ENCODE peak calls at places on chromosomes 7 and 10, in four cellular contexts. R, G, B and I are unnamed samples.

GRCh38 chr10:117184821-117185220 is 12.5 kb upstream of the KCNK18 start:
- DNase-seq in R (no peak), G (no peak), B (no peak), I (no peak)

GRCh38 chr10:123570898-123571515 is 95.1 kb upstream of the GPR26 start:
- DNase-seq in R (no peak), B (no peak), G (no peak), I (no peak)

GRCh38 chr7:151094675-151095074 is 8.4 kb downstream of the AGAP3 start:
- DNase-seq in R (no peak), B (no peak), G (no peak), I (no peak)

GRCh38 chr7:2698581-2699288 is 10.7 kb downstream of the AMZ1 start:
- DNase-seq in B (no peak), R (peak), G (peak), I (peak)

GRCh38 chr7:107494315-107494751 is 24.5 kb downstream of the GPR22 start:
- DNase-seq in R (no peak), G (no peak), B (no peak), I (no peak)

GRCh38 chr10:63396123-63396719 is 69.6 kb downstream of the JMJD1C start:
- DNase-seq in G (no peak), B (no peak), R (no peak), I (no peak)

GRCh38 chr7:121994625-121995410 is 121.9 kb downstream of the PTPRZ1 start:
- DNase-seq in G (peak), R (no peak), B (no peak), I (peak)

GRCh38 chr10:133157662-133158436 is 2.2 kb upstream of the KNDC1 start:
- DNase-seq in G (no peak), R (no peak), B (no peak), I (no peak)

GRCh38 chr10:118447478-118447877 is 105.4 kb upstream of the FAM204A start:
- DNase-seq in B (no peak), G (no peak), R (no peak), I (no peak)

GRCh38 chr7:70525991-70526390 is 606.0 kb upstream of the GALNT17 start:
- DNase-seq in R (no peak), G (no peak), B (no peak), I (no peak)

GRCh38 chr10:98323221-98324164 is 55.5 kb upstream of the LOXL4 start:
- DNase-seq in B (no peak), R (no peak), G (peak), I (peak)

GRCh38 chr10:100653957-100654834 is 91.2 kb upstream of the PAX2 start:
- DNase-seq in G (peak), B (no peak), R (no peak), I (peak)

GRCh38 chr7:32506266-32507054 is 11.2 kb downstream of the AVL9 start:
- DNase-seq in B (no peak), R (no peak), G (peak), I (peak)

GRCh38 chr10:80279146-80279545 is 10.3 kb downstream of the MAT1A start:
- DNase-seq in R (no peak), B (no peak), G (no peak), I (no peak)

GRCh38 chr10:593901-594457 is 95.5 kb downstream of the DIP2C start:
- DNase-seq in R (no peak), B (peak), G (no peak), I (no peak)

GRCh38 chr7:81234896-81235295 is 316.0 kb upstream of the SEMA3C start:
- DNase-seq in B (no peak), G (no peak), R (no peak), I (no peak)

GRCh38 chr7:158424531-158424930 is 163.1 kb downstream of the PTPRN2 start:
- DNase-seq in R (no peak), G (no peak), B (no peak), I (no peak)

GRCh38 chr10:78763651-78764395 is 304.9 kb upstream of the ZMIZ1 start:
- DNase-seq in R (no peak), G (peak), B (no peak), I (peak)

GRCh38 chr7:27181176-27181520 is 3.9 kb downstream of the HOXA11 start:
- DNase-seq in R (no peak), B (no peak), G (no peak), I (no peak)

GRCh38 chr7:132650498-132650897 is 74.2 kb upstream of the PLXNA4 start:
- DNase-seq in G (no peak), R (no peak), B (no peak), I (no peak)

GRCh38 chr7:107078517-107078966 is 34.0 kb downstream of the PRKAR2B start:
- DNase-seq in R (no peak), B (no peak), G (no peak), I (no peak)

GRCh38 chr7:109956916-109957315 is 1134.0 kb upstream of the LRRN3 start:
- DNase-seq in B (no peak), G (no peak), R (no peak), I (no peak)

GRCh38 chr7:99975782-99976521 is at the start of gene AZGP1:
- DNase-seq in G (no peak), R (no peak), B (peak), I (no peak)

GRCh38 chr7:36299882-36300341 is 89.8 kb upstream of the ANLN start:
- DNase-seq in B (no peak), G (no peak), R (no peak), I (no peak)

GRCh38 chr7:2732388-2732787 is 44.4 kb downstream of the AMZ1 start:
- DNase-seq in G (peak), R (no peak), B (no peak), I (no peak)

GRCh38 chr10:47261121-47261520 is 38.9 kb upstream of the GDF10 start:
- DNase-seq in B (no peak), G (peak), R (no peak), I (peak)